ENCODE peak calls at places on chromosomes 2 and 18, in nine cellular contexts. One of them, this sample, is unnamed.

GRCh38 chr2:23925702-23926288 is 1.1 kb downstream of the ATAD2B start:
- DNase-seq in colonic mucosa: peak
- DNase-seq in GM03348: peak
- DNase-seq in AG09319: no peak
- DNase-seq in GM10248: peak
- DNase-seq in GM12892: peak
- DNase-seq in HS-27A: no peak
- DNase-seq in stimulated activated CD4-positive, alpha-beta T cell treated with anti-CD3 and anti-CD28 coated beads, TNF-alpha, amount 100 ng/mL, for 4 hours: peak
- DNase-seq in GM12865: peak
- DNase-seq in this sample: peak

GRCh38 chr2:64797881-64798590 is 144.3 kb upstream of the SERTAD2 start:
- DNase-seq in GM12892: no peak
- DNase-seq in stimulated activated CD4-positive, alpha-beta T cell treated with anti-CD3 and anti-CD28 coated beads, TNF-alpha, amount 100 ng/mL, for 4 hours: no peak
- DNase-seq in GM12865: no peak
- DNase-seq in GM10248: no peak
- DNase-seq in colonic mucosa: peak
- DNase-seq in GM03348: peak
- DNase-seq in AG09319: no peak
- DNase-seq in HS-27A: peak
- DNase-seq in this sample: no peak

GRCh38 chr2:234968633-234969328 is 17.0 kb downstream of the SH3BP4 start:
- DNase-seq in GM12865: no peak
- DNase-seq in AG09319: no peak
- DNase-seq in HS-27A: no peak
- DNase-seq in GM10248: no peak
- DNase-seq in GM12892: no peak
- DNase-seq in colonic mucosa: no peak
- DNase-seq in GM03348: no peak
- DNase-seq in stimulated activated CD4-positive, alpha-beta T cell treated with anti-CD3 and anti-CD28 coated beads, TNF-alpha, amount 100 ng/mL, for 4 hours: no peak
- DNase-seq in this sample: no peak

GRCh38 chr2:174786066-174786725 is 21.9 kb upstream of the CHRNA1 start:
- DNase-seq in colonic mucosa: no peak
- DNase-seq in GM12892: no peak
- DNase-seq in GM03348: peak
- DNase-seq in GM12865: no peak
- DNase-seq in GM10248: no peak
- DNase-seq in AG09319: no peak
- DNase-seq in HS-27A: no peak
- DNase-seq in stimulated activated CD4-positive, alpha-beta T cell treated with anti-CD3 and anti-CD28 coated beads, TNF-alpha, amount 100 ng/mL, for 4 hours: no peak
- DNase-seq in this sample: no peak

GRCh38 chr18:75226301-75226955 is 15.8 kb downstream of the TSHZ1 start:
- DNase-seq in GM03348: no peak
- DNase-seq in stimulated activated CD4-positive, alpha-beta T cell treated with anti-CD3 and anti-CD28 coated beads, TNF-alpha, amount 100 ng/mL, for 4 hours: no peak
- DNase-seq in GM10248: no peak
- DNase-seq in HS-27A: no peak
- DNase-seq in AG09319: no peak
- DNase-seq in colonic mucosa: no peak
- DNase-seq in GM12865: no peak
- DNase-seq in GM12892: no peak
- DNase-seq in this sample: no peak

GRCh38 chr18:29218101-29218500 is 1041.2 kb upstream of the CDH2 start:
- DNase-seq in AG09319: no peak
- DNase-seq in GM03348: peak
- DNase-seq in colonic mucosa: no peak
- DNase-seq in GM10248: no peak
- DNase-seq in GM12865: no peak
- DNase-seq in stimulated activated CD4-positive, alpha-beta T cell treated with anti-CD3 and anti-CD28 coated beads, TNF-alpha, amount 100 ng/mL, for 4 hours: no peak
- DNase-seq in GM12892: no peak
- DNase-seq in HS-27A: no peak
- DNase-seq in this sample: no peak

GRCh38 chr2:8268172-8268783 is 413.6 kb upstream of the ID2 start:
- DNase-seq in colonic mucosa: no peak
- DNase-seq in GM03348: peak
- DNase-seq in stimulated activated CD4-positive, alpha-beta T cell treated with anti-CD3 and anti-CD28 coated beads, TNF-alpha, amount 100 ng/mL, for 4 hours: no peak
- DNase-seq in GM10248: no peak
- DNase-seq in AG09319: no peak
- DNase-seq in GM12892: no peak
- DNase-seq in HS-27A: no peak
- DNase-seq in GM12865: no peak
- DNase-seq in this sample: no peak

GRCh38 chr2:85807756-85808155 is 54.0 kb downstream of the ATOH8 start:
- DNase-seq in stimulated activated CD4-positive, alpha-beta T cell treated with anti-CD3 and anti-CD28 coated beads, TNF-alpha, amount 100 ng/mL, for 4 hours: no peak
- DNase-seq in GM12865: no peak
- DNase-seq in AG09319: no peak
- DNase-seq in HS-27A: no peak
- DNase-seq in GM12892: no peak
- DNase-seq in GM10248: no peak
- DNase-seq in GM03348: no peak
- DNase-seq in colonic mucosa: no peak
- DNase-seq in this sample: no peak

GRCh38 chr2:80896576-80896975 is 592.0 kb upstream of the LRRTM1 start:
- DNase-seq in GM10248: no peak
- DNase-seq in AG09319: no peak
- DNase-seq in GM12892: no peak
- DNase-seq in GM03348: no peak
- DNase-seq in colonic mucosa: no peak
- DNase-seq in stimulated activated CD4-positive, alpha-beta T cell treated with anti-CD3 and anti-CD28 coated beads, TNF-alpha, amount 100 ng/mL, for 4 hours: no peak
- DNase-seq in GM12865: peak
- DNase-seq in HS-27A: no peak
- DNase-seq in this sample: no peak

GRCh38 chr2:179422037-179422643 is 157.5 kb upstream of the SESTD1 start:
- DNase-seq in AG09319: peak
- DNase-seq in GM12892: no peak
- DNase-seq in GM12865: peak
- DNase-seq in GM03348: peak
- DNase-seq in HS-27A: no peak
- DNase-seq in colonic mucosa: peak
- DNase-seq in stimulated activated CD4-positive, alpha-beta T cell treated with anti-CD3 and anti-CD28 coated beads, TNF-alpha, amount 100 ng/mL, for 4 hours: no peak
- DNase-seq in GM10248: peak
- DNase-seq in this sample: no peak